ENCODE peak calls at places on chromosomes 7 and 10, in five cellular contexts. One of them, this sample, is unnamed.

GRCh38 chr10:132471125-132471451 is 66.5 kb upstream of the INPP5A start:
- DNase-seq in kidney: no peak
- DNase-seq in tibial artery: peak; percentile 58
- DNase-seq in uterus: no peak
- DNase-seq in CD4-positive, alpha-beta T cell: no peak
- DNase-seq in this sample: peak; percentile 9

GRCh38 chr10:50604823-50605222 is 18.9 kb downstream of the SGMS1 start:
- DNase-seq in kidney: no peak
- DNase-seq in tibial artery: no peak
- DNase-seq in uterus: no peak
- DNase-seq in CD4-positive, alpha-beta T cell: no peak
- DNase-seq in this sample: no peak

GRCh38 chr10:24974978-24975377 is 22.6 kb upstream of the PRTFDC1 start:
- DNase-seq in kidney: no peak
- DNase-seq in tibial artery: peak; percentile 74
- DNase-seq in uterus: peak; percentile 62
- DNase-seq in CD4-positive, alpha-beta T cell: no peak
- DNase-seq in this sample: peak; percentile 53

GRCh38 chr7:14759785-14760184 is 142.8 kb downstream of the DGKB start:
- DNase-seq in kidney: no peak
- DNase-seq in tibial artery: no peak
- DNase-seq in uterus: no peak
- DNase-seq in CD4-positive, alpha-beta T cell: no peak
- DNase-seq in this sample: no peak

GRCh38 chr7:137747359-137748031 is 99.3 kb downstream of the DGKI start:
- DNase-seq in kidney: no peak
- DNase-seq in tibial artery: no peak
- DNase-seq in uterus: no peak
- DNase-seq in CD4-positive, alpha-beta T cell: no peak
- DNase-seq in this sample: no peak

GRCh38 chr10:60089095-60089494 is 182.7 kb upstream of the CCDC6 start:
- DNase-seq in kidney: no peak
- DNase-seq in tibial artery: no peak
- DNase-seq in uterus: no peak
- DNase-seq in CD4-positive, alpha-beta T cell: no peak
- DNase-seq in this sample: no peak

GRCh38 chr7:108246227-108246837 is 116.2 kb upstream of the LAMB4 start:
- DNase-seq in kidney: no peak
- DNase-seq in tibial artery: no peak
- DNase-seq in uterus: no peak
- DNase-seq in CD4-positive, alpha-beta T cell: no peak
- DNase-seq in this sample: no peak

GRCh38 chr7:105269397-105269796 is 119.3 kb downstream of the SRPK2 start:
- DNase-seq in kidney: no peak
- DNase-seq in tibial artery: no peak
- DNase-seq in uterus: no peak
- DNase-seq in CD4-positive, alpha-beta T cell: no peak
- DNase-seq in this sample: no peak

GRCh38 chr7:100687740-100688592 is 6.1 kb downstream of the GIGYF1 start:
- DNase-seq in kidney: peak; percentile 68
- DNase-seq in tibial artery: no peak
- DNase-seq in uterus: no peak
- DNase-seq in CD4-positive, alpha-beta T cell: no peak
- DNase-seq in this sample: no peak

GRCh38 chr7:41447106-41448042 is 255.5 kb downstream of the INHBA start:
- DNase-seq in kidney: no peak
- DNase-seq in tibial artery: no peak
- DNase-seq in uterus: no peak
- DNase-seq in CD4-positive, alpha-beta T cell: no peak
- DNase-seq in this sample: no peak

GRCh38 chr7:82729172-82730030 is 285.8 kb upstream of the CACNA2D1 start:
- DNase-seq in kidney: no peak
- DNase-seq in tibial artery: no peak
- DNase-seq in uterus: no peak
- DNase-seq in CD4-positive, alpha-beta T cell: no peak
- DNase-seq in this sample: no peak

GRCh38 chr7:141113131-141113530 is 39.3 kb downstream of the TMEM178B start:
- DNase-seq in kidney: no peak
- DNase-seq in tibial artery: no peak
- DNase-seq in uterus: no peak
- DNase-seq in CD4-positive, alpha-beta T cell: no peak
- DNase-seq in this sample: no peak

GRCh38 chr7:76338298-76339084 is 20.3 kb downstream of the YWHAG start:
- DNase-seq in kidney: no peak
- DNase-seq in tibial artery: no peak
- DNase-seq in uterus: no peak
- DNase-seq in CD4-positive, alpha-beta T cell: no peak
- DNase-seq in this sample: no peak

GRCh38 chr7:139679731-139680594 is 97.8 kb downstream of the HIPK2 start:
- DNase-seq in kidney: peak; percentile 83
- DNase-seq in tibial artery: peak; percentile 80
- DNase-seq in uterus: no peak
- DNase-seq in CD4-positive, alpha-beta T cell: no peak
- DNase-seq in this sample: no peak

GRCh38 chr7:134804351-134804750 is 24.9 kb downstream of the CALD1 start:
- DNase-seq in kidney: no peak
- DNase-seq in tibial artery: no peak
- DNase-seq in uterus: no peak
- DNase-seq in CD4-positive, alpha-beta T cell: no peak
- DNase-seq in this sample: no peak

DNA sequence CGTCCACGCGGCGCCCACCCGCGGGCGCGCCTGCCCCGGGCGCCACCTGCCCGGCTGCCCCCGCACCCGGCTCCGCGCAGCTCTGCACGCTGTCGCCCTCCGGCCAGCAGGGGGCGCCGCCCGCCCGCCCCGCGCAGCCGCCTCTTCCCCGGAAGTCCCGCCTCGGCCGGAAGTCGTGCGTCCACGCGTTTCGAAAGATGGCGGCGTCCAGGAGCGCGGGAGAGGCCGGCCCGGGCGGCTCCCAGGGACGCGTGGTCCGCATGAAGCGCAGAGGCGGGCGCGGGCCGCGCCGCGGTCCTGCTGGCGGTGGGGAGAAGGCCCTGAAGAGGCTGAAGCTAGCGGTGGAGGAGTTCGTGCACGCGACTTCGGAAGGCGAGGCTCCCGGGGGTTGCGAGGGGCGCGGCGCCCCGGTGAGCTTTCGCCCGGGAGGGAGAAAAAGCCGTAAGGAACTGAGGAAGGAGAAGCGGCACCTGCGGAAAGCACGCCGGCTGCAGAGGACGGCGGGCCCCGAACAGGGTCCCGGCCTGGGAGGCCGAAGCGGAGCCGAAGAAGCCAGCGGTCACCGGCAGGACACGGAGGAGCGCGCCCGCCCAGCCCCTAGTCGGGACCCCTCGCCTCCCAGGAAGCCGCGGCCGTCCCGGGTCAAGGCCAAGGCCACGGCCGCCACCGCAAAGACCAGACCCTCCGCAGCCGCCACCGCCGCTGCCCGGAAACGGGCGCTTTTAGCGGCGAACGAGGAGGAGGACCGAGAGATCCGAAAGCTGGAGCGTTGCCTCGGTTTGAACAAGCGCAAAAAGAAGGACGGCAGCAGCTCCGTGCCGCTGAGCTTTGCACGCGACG is at the start of gene NOM1:
- DNase-seq in kidney: peak; percentile 96
- DNase-seq in tibial artery: peak; percentile 90
- DNase-seq in uterus: peak; percentile 83
- DNase-seq in CD4-positive, alpha-beta T cell: peak; percentile 85
- DNase-seq in this sample: peak; percentile 92
- H3K27ac ChIP-seq in kidney: no peak within 1 kb of the TSS
- H3K27ac ChIP-seq in tibial artery: peak within 1 kb of the TSS; percentile 49
- H3K27ac ChIP-seq in uterus: peak within 1 kb of the TSS; percentile 30
- H3K27ac ChIP-seq in CD4-positive, alpha-beta T cell: peak within 1 kb of the TSS; percentile 50
- H3K27ac ChIP-seq in this sample: peak within 1 kb of the TSS; percentile 60

GRCh38 chr10:59000162-59000825 is 176.1 kb upstream of the PHYHIPL start:
- DNase-seq in kidney: no peak
- DNase-seq in tibial artery: no peak
- DNase-seq in uterus: no peak
- DNase-seq in CD4-positive, alpha-beta T cell: no peak
- DNase-seq in this sample: no peak

GRCh38 chr10:59002011-59002410 is 174.4 kb upstream of the PHYHIPL start:
- DNase-seq in kidney: no peak
- DNase-seq in tibial artery: no peak
- DNase-seq in uterus: no peak
- DNase-seq in CD4-positive, alpha-beta T cell: no peak
- DNase-seq in this sample: no peak

GRCh38 chr10:58996063-58996462 is 180.4 kb upstream of the PHYHIPL start:
- DNase-seq in kidney: no peak
- DNase-seq in tibial artery: no peak
- DNase-seq in uterus: no peak
- DNase-seq in CD4-positive, alpha-beta T cell: no peak
- DNase-seq in this sample: no peak

GRCh38 chr10:58996866-58997265 is 179.6 kb upstream of the PHYHIPL start:
- DNase-seq in kidney: no peak
- DNase-seq in tibial artery: no peak
- DNase-seq in uterus: no peak
- DNase-seq in CD4-positive, alpha-beta T cell: no peak
- DNase-seq in this sample: no peak

GRCh38 chr10:58998924-58999713 is 177.3 kb upstream of the PHYHIPL start:
- DNase-seq in kidney: peak; percentile 87
- DNase-seq in tibial artery: peak; percentile 94
- DNase-seq in uterus: peak; percentile 48
- DNase-seq in CD4-positive, alpha-beta T cell: no peak
- DNase-seq in this sample: peak; percentile 49
- H3K27ac ChIP-seq in kidney: peak overlapping the region; percentile 47
- H3K27ac ChIP-seq in tibial artery: peak overlapping the region; percentile 82
- H3K27ac ChIP-seq in uterus: peak overlapping the region; percentile 69
- H3K27ac ChIP-seq in CD4-positive, alpha-beta T cell: no peak overlapping the region
- H3K27ac ChIP-seq in this sample: peak overlapping the region; percentile 84

GRCh38 chr7:130933919-130934318 is 199.9 kb upstream of the KLF14 start:
- DNase-seq in kidney: no peak
- DNase-seq in tibial artery: no peak
- DNase-seq in uterus: no peak
- DNase-seq in CD4-positive, alpha-beta T cell: no peak
- DNase-seq in this sample: no peak
- H3K27ac ChIP-seq in kidney: no peak overlapping the region
- H3K27ac ChIP-seq in tibial artery: no peak overlapping the region
- H3K27ac ChIP-seq in uterus: no peak overlapping the region
- H3K27ac ChIP-seq in CD4-positive, alpha-beta T cell: no peak overlapping the region
- H3K27ac ChIP-seq in this sample: no peak overlapping the region

DNA sequence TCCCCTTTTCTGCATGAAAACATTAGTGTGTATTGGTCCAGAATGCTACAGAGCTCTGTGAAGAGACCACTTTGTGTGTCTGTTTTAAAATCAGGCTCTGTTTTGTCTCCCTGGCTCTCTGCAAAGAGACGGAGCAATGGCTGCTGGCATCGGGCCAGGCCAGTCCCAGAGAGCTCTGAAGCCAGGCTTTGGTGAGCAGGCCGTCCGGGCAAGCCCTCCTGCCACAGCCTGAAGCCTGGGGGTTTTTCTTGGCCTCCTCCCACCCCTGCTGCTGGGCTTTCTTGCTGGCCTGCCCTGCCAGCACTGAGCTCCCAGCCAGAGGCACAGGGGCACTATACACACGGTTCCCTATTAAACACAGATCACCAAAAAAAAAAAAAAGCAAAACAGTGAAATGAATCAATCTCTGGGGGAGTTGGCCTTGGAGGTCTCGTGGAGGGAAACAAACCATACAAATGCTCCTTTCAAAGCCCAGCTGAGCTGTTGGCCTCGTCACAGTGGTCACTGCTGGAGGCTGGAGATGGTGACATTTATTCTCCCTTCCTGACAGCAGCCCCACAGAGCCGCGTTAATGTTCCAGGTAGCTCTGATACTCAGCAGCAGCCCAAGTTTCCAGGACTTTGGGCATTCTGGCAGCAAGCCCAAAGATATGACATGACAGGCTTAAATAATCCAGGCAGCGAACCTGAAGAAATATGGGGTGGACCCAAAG is 237.2 kb downstream of the TCF7L2 start:
- DNase-seq in kidney: peak; percentile 87
- DNase-seq in tibial artery: peak; percentile 84
- DNase-seq in uterus: no peak
- DNase-seq in CD4-positive, alpha-beta T cell: no peak
- DNase-seq in this sample: peak; percentile 75
- H3K27ac ChIP-seq in kidney: no peak overlapping the region
- H3K27ac ChIP-seq in tibial artery: peak overlapping the region; percentile 26
- H3K27ac ChIP-seq in uterus: no peak overlapping the region
- H3K27ac ChIP-seq in CD4-positive, alpha-beta T cell: no peak overlapping the region
- H3K27ac ChIP-seq in this sample: no peak overlapping the region

GRCh38 chr10:66326876-66327275 is 599.0 kb upstream of the LRRTM3 start:
- DNase-seq in kidney: no peak
- DNase-seq in tibial artery: no peak
- DNase-seq in uterus: no peak
- DNase-seq in CD4-positive, alpha-beta T cell: no peak
- DNase-seq in this sample: no peak

GRCh38 chr10:66318761-66319160 is 607.1 kb upstream of the LRRTM3 start:
- DNase-seq in kidney: no peak
- DNase-seq in tibial artery: no peak
- DNase-seq in uterus: no peak
- DNase-seq in CD4-positive, alpha-beta T cell: no peak
- DNase-seq in this sample: no peak

GRCh38 chr10:66322261-66322660 is 603.6 kb upstream of the LRRTM3 start:
- DNase-seq in kidney: no peak
- DNase-seq in tibial artery: no peak
- DNase-seq in uterus: no peak
- DNase-seq in CD4-positive, alpha-beta T cell: no peak
- DNase-seq in this sample: no peak

GRCh38 chr10:66322777-66323176 is 603.1 kb upstream of the LRRTM3 start:
- DNase-seq in kidney: no peak
- DNase-seq in tibial artery: no peak
- DNase-seq in uterus: no peak
- DNase-seq in CD4-positive, alpha-beta T cell: no peak
- DNase-seq in this sample: no peak

GRCh38 chr10:66321746-66322145 is 604.1 kb upstream of the LRRTM3 start:
- DNase-seq in kidney: no peak
- DNase-seq in tibial artery: no peak
- DNase-seq in uterus: no peak
- DNase-seq in CD4-positive, alpha-beta T cell: no peak
- DNase-seq in this sample: no peak
- H3K27ac ChIP-seq in kidney: no peak overlapping the region
- H3K27ac ChIP-seq in tibial artery: no peak overlapping the region
- H3K27ac ChIP-seq in uterus: no peak overlapping the region
- H3K27ac ChIP-seq in CD4-positive, alpha-beta T cell: no peak overlapping the region
- H3K27ac ChIP-seq in this sample: peak overlapping the region; percentile 51

GRCh38 chr7:35889870-35890269 is 89.0 kb downstream of the SEPTIN7 start:
- DNase-seq in kidney: no peak
- DNase-seq in tibial artery: no peak
- DNase-seq in uterus: no peak
- DNase-seq in CD4-positive, alpha-beta T cell: no peak
- DNase-seq in this sample: no peak
- H3K27ac ChIP-seq in kidney: no peak overlapping the region
- H3K27ac ChIP-seq in tibial artery: no peak overlapping the region
- H3K27ac ChIP-seq in uterus: peak overlapping the region; percentile 19
- H3K27ac ChIP-seq in CD4-positive, alpha-beta T cell: no peak overlapping the region
- H3K27ac ChIP-seq in this sample: peak overlapping the region; percentile 13

This sample was measured in left ventricle myocardium inferior.